ENCODE peak calls at places on chromosomes 12 and 14, in four cellular contexts. R, T, I and N are unnamed samples.

GRCh38 chr12:31658743-31659086 is 773 bp upstream of the ETFBKMT start:
- DNase-seq in R (no peak), T (no peak), I (no peak), N (no peak)

GRCh38 chr14:61581955-61582615 is 113.2 kb upstream of the HIF1A start:
- DNase-seq in R (peak; percentile 80), T (no peak), I (no peak), N (no peak)

GRCh38 chr12:20220339-20220738 is 148.0 kb upstream of the PDE3A start:
- DNase-seq in R (peak; percentile 77), T (no peak), I (no peak), N (no peak)

GRCh38 chr12:117662220-117662619 is 300.8 kb upstream of the NOS1 start:
- DNase-seq in R (no peak), T (no peak), I (no peak), N (no peak)

GRCh38 chr14:65957631-65958205 is 528.5 kb upstream of the CCDC196 start:
- DNase-seq in R (no peak), T (no peak), I (no peak), N (no peak)

GRCh38 chr12:4664111-4664510 is 15.2 kb downstream of the NDUFA9 start:
- DNase-seq in R (peak; percentile 20), T (no peak), I (no peak), N (no peak)

GRCh38 chr14:53715390-53715730 is 241.3 kb downstream of the BMP4 start:
- DNase-seq in R (peak; percentile 69), T (no peak), I (no peak), N (no peak)

GRCh38 chr12:70366581-70367267 is 634 bp downstream of the KCNMB4 start:
- DNase-seq in R (peak; percentile 44), T (peak; percentile 43), I (peak; percentile 59), N (peak; percentile 29)

GRCh38 chr12:50102648-50103309 is 1.0 kb upstream of the GPD1 start:
- DNase-seq in R (no peak), T (no peak), I (no peak), N (no peak)

GRCh38 chr12:126789963-126790362 is 1477.0 kb upstream of the TMEM132C start:
- DNase-seq in R (no peak), T (no peak), I (no peak), N (no peak)

GRCh38 chr12:89707623-89707991 is 1.0 kb downstream of the ATP2B1 start:
- DNase-seq in R (no peak), T (peak; percentile 30), I (peak; percentile 5), N (peak; percentile 27)

GRCh38 chr12:87413784-87414183 is 615.4 kb downstream of the C12orf50 start:
- DNase-seq in R (peak; percentile 95), T (no peak), I (no peak), N (no peak)

GRCh38 chr12:112148031-112148513 is 22.7 kb downstream of the TRAFD1 start:
- DNase-seq in R (peak; percentile 86), T (no peak), I (no peak), N (no peak)

GRCh38 chr14:99619873-99620834 is 16.1 kb upstream of the CCDC85C start:
- DNase-seq in R (peak; percentile 51), T (peak; percentile 53), I (no peak), N (no peak)

GRCh38 chr12:98974767-98975381 is 329.8 kb downstream of the APAF1 start:
- DNase-seq in R (no peak), T (no peak), I (no peak), N (no peak)

GRCh38 chr12:98973395-98973794 is 328.3 kb downstream of the APAF1 start:
- DNase-seq in R (peak; percentile 24), T (no peak), I (no peak), N (no peak)

GRCh38 chr12:98970950-98971349 is 325.9 kb downstream of the APAF1 start:
- DNase-seq in R (no peak), T (no peak), I (no peak), N (no peak)

GRCh38 chr12:98968896-98969295 is 323.8 kb downstream of the APAF1 start:
- DNase-seq in R (no peak), T (no peak), I (no peak), N (no peak)

DNA sequence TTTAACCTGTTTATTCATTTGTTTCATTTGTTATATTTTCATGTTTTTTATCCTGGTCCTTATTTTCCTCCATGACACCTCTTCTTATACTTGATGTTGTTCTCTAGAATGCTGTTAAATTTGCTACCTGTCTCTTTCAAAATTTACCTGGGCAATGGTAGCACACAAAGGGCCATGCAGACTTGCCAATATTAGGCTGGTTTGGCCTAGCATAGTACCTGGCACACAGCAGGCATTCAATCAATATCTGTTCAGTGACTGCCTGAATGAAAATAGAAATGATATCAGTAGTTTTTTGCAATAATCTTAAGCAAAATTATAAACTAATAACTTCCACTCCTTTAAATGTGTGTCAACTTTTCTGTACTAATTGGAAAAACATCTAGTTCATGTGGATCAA is 325.1 kb downstream of the APAF1 start:
- DNase-seq in R (no peak), T (no peak), I (no peak), N (no peak)
- H3K27ac ChIP-seq in R (no peak overlapping the region), T (no peak overlapping the region), I (no peak overlapping the region), N (no peak overlapping the region)

GRCh38 chr14:19906665-19907064 is 13.7 kb upstream of the OR4K5 start:
- DNase-seq in R (no peak), T (no peak), I (no peak), N (no peak)

GRCh38 chr14:19911114-19911513 is 9.3 kb upstream of the OR4K5 start:
- DNase-seq in R (no peak), T (no peak), I (no peak), N (no peak)
- H3K4me1 ChIP-seq in R (no peaks in the 10 kb centered on the region), T (no peaks in the 10 kb centered on the region), I (no peaks in the 10 kb centered on the region), N (no peaks in the 10 kb centered on the region)

DNA sequence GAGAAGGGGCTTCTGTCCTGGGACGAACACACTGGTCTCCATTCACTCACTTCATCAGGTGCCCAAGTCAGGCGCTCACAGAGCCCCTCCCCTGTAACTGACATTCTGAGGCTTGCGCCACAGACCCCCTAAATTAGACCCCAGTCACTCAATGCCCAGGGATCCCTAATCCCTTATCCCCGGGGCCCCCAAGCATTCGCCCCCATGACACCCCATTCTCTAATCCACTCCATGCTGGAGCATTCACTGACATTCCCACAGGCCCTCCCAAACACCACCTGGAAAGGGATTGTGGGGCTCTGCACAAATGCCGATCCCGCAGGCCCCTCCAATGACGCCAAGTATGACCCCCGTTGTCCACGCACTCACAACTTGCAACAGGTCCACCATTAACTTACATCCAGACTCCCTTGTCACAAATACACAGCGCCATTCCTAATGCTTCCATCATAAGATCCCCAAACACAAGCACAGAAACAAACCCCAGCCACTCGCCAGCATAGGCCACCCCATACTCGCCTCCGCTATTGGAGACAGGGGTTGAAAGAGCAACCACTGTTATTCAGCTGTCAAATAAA is 1.5 kb downstream of the ZNF605 start:
- DNase-seq in R (no peak), T (no peak), I (no peak), N (no peak)
- H3K9me3 ChIP-seq in R (no peaks in the 10 kb centered on the region), T (peaks cover 17% of the 10 kb centered on the region), I (no peaks in the 10 kb centered on the region), N (no peaks in the 10 kb centered on the region)

DNA sequence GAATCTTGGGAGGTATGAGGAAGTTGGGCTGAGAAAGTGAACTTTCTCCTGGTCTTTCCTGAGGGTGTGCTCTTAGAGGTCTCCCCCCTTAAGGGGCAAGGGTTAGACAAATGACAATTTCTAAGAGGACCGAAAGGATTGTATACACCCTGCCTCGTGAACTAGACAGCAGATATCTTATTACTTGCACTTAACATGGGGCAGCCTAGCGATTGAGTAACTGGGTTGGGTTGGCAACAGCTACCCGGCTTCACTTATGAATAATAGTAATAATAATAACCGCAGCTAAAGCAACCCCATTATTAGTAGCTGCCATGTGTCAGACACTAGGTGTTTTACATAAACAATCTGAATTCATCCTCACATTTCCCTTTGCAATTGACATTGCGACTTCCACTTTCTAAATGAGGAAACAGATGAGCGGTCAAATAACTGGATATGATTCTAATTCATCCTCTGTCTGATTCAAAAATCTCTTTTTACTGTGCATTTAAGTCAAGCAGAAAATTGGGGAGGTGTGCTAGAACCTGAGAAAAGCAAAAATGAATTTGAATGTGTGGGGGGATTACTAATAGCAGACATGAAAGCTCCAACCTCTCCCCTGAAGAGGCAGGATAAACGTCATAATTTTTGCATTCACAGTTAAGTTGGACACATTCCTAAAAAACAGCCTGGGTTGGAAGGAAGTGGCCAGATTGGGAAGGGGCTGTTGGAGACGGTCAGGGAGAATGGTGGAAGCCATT is 12.9 kb downstream of the EMP1 start:
- DNase-seq in R (peak; percentile 52), T (no peak), I (no peak), N (no peak)
- H3K27ac ChIP-seq in R (no peak overlapping the region), T (no peak overlapping the region), I (no peak overlapping the region), N (peak overlapping the region; percentile 32)

GRCh38 chr12:64680235-64680634 is 69.9 kb downstream of the RASSF3 start:
- DNase-seq in R (no peak), T (no peak), I (no peak), N (no peak)
- H3K4me1 ChIP-seq in R (peaks cover 12% of the 10 kb centered on the region), T (peaks cover 84% of the 10 kb centered on the region), I (peaks cover 100% of the 10 kb centered on the region), N (peaks cover 64% of the 10 kb centered on the region)